ENCODE peak calls at places on chromosomes 3 and 15, in five cellular contexts. L, K, Q, J and A are unnamed samples.

GRCh38 chr15:44296625-44297524 is 8.4 kb downstream of the GOLM2 start:
- DNase-seq in L (no peak), K (peak), Q (peak), J (no peak), A (no peak)

GRCh38 chr15:30062881-30063280 is 19.9 kb upstream of the GOLGA8J start:
- DNase-seq in L (no peak), K (no peak), Q (peak), J (no peak), A (no peak)

GRCh38 chr3:43086460-43087165 is 19.3 kb downstream of the POMGNT2 start:
- DNase-seq in L (no peak), K (no peak), Q (peak), J (no peak), A (no peak)

GRCh38 chr15:40454904-40455391 is 14.2 kb downstream of the BAHD1 start:
- DNase-seq in L (no peak), K (no peak), Q (no peak), J (no peak), A (no peak)

GRCh38 chr15:42863572-42864239 is 56.9 kb downstream of the TTBK2 start:
- DNase-seq in L (no peak), K (no peak), Q (no peak), J (no peak), A (no peak)

GRCh38 chr3:140469491-140469890 is 208.4 kb upstream of the TRIM42 start:
- DNase-seq in L (no peak), K (no peak), Q (no peak), J (no peak), A (no peak)

GRCh38 chr15:77871838-77872371 is 205.6 kb downstream of the TBC1D2B start:
- DNase-seq in L (no peak), K (no peak), Q (no peak), J (no peak), A (no peak)

GRCh38 chr3:13027154-13027553 is 46.1 kb downstream of the IQSEC1 start:
- DNase-seq in L (no peak), K (no peak), Q (no peak), J (no peak), A (no peak)

GRCh38 chr3:127699098-127699945 is 26.6 kb downstream of the ABTB1 start:
- DNase-seq in L (no peak), K (no peak), Q (no peak), J (no peak), A (peak)

GRCh38 chr3:189728915-189729314 is 97.7 kb downstream of the TP63 start:
- DNase-seq in L (no peak), K (no peak), Q (no peak), J (no peak), A (no peak)

GRCh38 chr3:8488877-8489865 is 12.5 kb upstream of the LMCD1 start:
- DNase-seq in L (no peak), K (no peak), Q (no peak), J (no peak), A (no peak)

GRCh38 chr15:79282371-79283251 is at the start of gene ANKRD34C:
- DNase-seq in L (no peak), K (no peak), Q (no peak), J (no peak), A (no peak)

GRCh38 chr3:189833996-189834395 is 202.8 kb downstream of the TP63 start:
- DNase-seq in L (no peak), K (no peak), Q (no peak), J (no peak), A (no peak)

GRCh38 chr3:197680955-197681521 is 55.7 kb downstream of the RUBCN start:
- DNase-seq in L (no peak), K (no peak), Q (no peak), J (no peak), A (no peak)

GRCh38 chr3:124033360-124034015 is 41.6 kb upstream of the ROPN1 start:
- DNase-seq in L (no peak), K (no peak), Q (no peak), J (no peak), A (peak)

GRCh38 chr3:101124125-101124524 is 130.9 kb upstream of the ABI3BP start:
- DNase-seq in L (no peak), K (no peak), Q (no peak), J (no peak), A (no peak)

GRCh38 chr3:12308517-12308916 is 19.6 kb downstream of the PPARG start:
- DNase-seq in L (no peak), K (no peak), Q (peak), J (no peak), A (no peak)

GRCh38 chr3:185702564-185703225 is 116.6 kb downstream of the SENP2 start:
- DNase-seq in L (no peak), K (no peak), Q (no peak), J (no peak), A (no peak)

GRCh38 chr3:13620776-13621365 is 71.9 kb downstream of the FBLN2 start:
- DNase-seq in L (no peak), K (no peak), Q (no peak), J (no peak), A (no peak)

GRCh38 chr3:172268896-172269295 is 179.4 kb downstream of the GHSR start:
- DNase-seq in L (no peak), K (no peak), Q (no peak), J (no peak), A (no peak)

GRCh38 chr3:194536883-194537637 is 50.3 kb upstream of the ATP13A3 start:
- DNase-seq in L (no peak), K (peak), Q (peak), J (no peak), A (peak)

GRCh38 chr3:151393146-151393831 is 8.7 kb upstream of the P2RY12 start:
- DNase-seq in L (no peak), K (no peak), Q (peak), J (no peak), A (no peak)

GRCh38 chr3:116020495-116020894 is 397.2 kb downstream of the GAP43 start:
- DNase-seq in L (no peak), K (no peak), Q (no peak), J (no peak), A (no peak)

GRCh38 chr3:160719710-160720109 is 36.3 kb upstream of the PPM1L start:
- DNase-seq in L (no peak), K (no peak), Q (no peak), J (no peak), A (no peak)

GRCh38 chr3:103388214-103388613 is 953.4 kb downstream of the ZPLD1 start:
- DNase-seq in L (no peak), K (no peak), Q (no peak), J (no peak), A (no peak)

GRCh38 chr15:88649753-88650551 is 11.1 kb downstream of the ISG20 start:
- DNase-seq in L (no peak), K (no peak), Q (no peak), J (peak), A (no peak)

GRCh38 chr15:97235285-97235985 is 725.1 kb upstream of the ARRDC4 start:
- DNase-seq in L (no peak), K (peak), Q (peak), J (peak), A (peak)

GRCh38 chr3:124088801-124089200 is 96.9 kb upstream of the ROPN1 start:
- DNase-seq in L (no peak), K (no peak), Q (no peak), J (no peak), A (no peak)

GRCh38 chr3:160150066-160150465 is 75.2 kb upstream of the C3orf80 start:
- DNase-seq in L (no peak), K (no peak), Q (no peak), J (no peak), A (no peak)

GRCh38 chr3:191961036-191961435 is 500.1 kb downstream of the PYDC2 start:
- DNase-seq in L (no peak), K (no peak), Q (no peak), J (no peak), A (no peak)

GRCh38 chr15:57727031-57727430 is 20.5 kb downstream of the POLR2M start:
- DNase-seq in L (no peak), K (no peak), Q (no peak), J (no peak), A (no peak)

GRCh38 chr3:129837057-129837631 is 56.4 kb downstream of the TMCC1 start:
- DNase-seq in L (no peak), K (no peak), Q (no peak), J (no peak), A (no peak)

GRCh38 chr15:34890424-34890823 is 79.1 kb downstream of the AQR start:
- DNase-seq in L (no peak), K (no peak), Q (no peak), J (no peak), A (no peak)

GRCh38 chr3:121735047-121735696 is 14.4 kb downstream of the GOLGB1 start:
- DNase-seq in L (no peak), K (no peak), Q (no peak), J (no peak), A (no peak)

GRCh38 chr3:168156479-168156878 is 60.8 kb upstream of the GOLIM4 start:
- DNase-seq in L (no peak), K (no peak), Q (no peak), J (no peak), A (no peak)

GRCh38 chr15:67065531-67066005 is at the start of gene SMAD3:
- DNase-seq in L (peak), K (no peak), Q (peak), J (peak), A (peak)

GRCh38 chr15:77035999-77036471 is 34.9 kb downstream of the TSPAN3 start:
- DNase-seq in L (no peak), K (no peak), Q (no peak), J (no peak), A (no peak)

GRCh38 chr3:128714887-128715496 is 11.0 kb upstream of the RAB7A start:
- DNase-seq in L (peak), K (no peak), Q (no peak), J (no peak), A (no peak)